ENCODE peak calls at places on chromosomes 13 and 19, in five cellular contexts. B is breast epithelium, J is K562, R is prostate gland, X is stomach. Y is an unnamed sample.

GRCh38 chr13:82654851-82655517 is 1227.3 kb downstream of the SLITRK1 start:
- DNase-seq in J (no peak), X (no peak), R (no peak), B (peak; percentile 57), Y (peak; percentile 82)

GRCh38 chr13:108919036-108919907 is 289.9 kb downstream of the MYO16 start:
- DNase-seq in J (no peak), X (no peak), R (no peak), B (no peak), Y (no peak)

GRCh38 chr13:18964942-18965341 is 216.7 kb downstream of the TUBA3C start:
- DNase-seq in R (no peak), X (no peak), B (no peak), J (no peak), Y (no peak)

GRCh38 chr19:13169769-13170168 is 19.6 kb downstream of the IER2 start:
- DNase-seq in X (peak; percentile 67), B (peak; percentile 78), J (no peak), R (no peak), Y (no peak)

GRCh38 chr13:58999851-59000250 is 1163.9 kb downstream of the DIAPH3 start:
- DNase-seq in J (no peak), X (no peak), R (no peak), B (no peak), Y (no peak)

GRCh38 chr13:79423801-79424642 is 18.0 kb upstream of the RBM26 start:
- DNase-seq in X (no peak), B (no peak), R (no peak), J (peak; percentile 47), Y (no peak)

GRCh38 chr19:58346961-58347929 is 6.0 kb downstream of the A1BG start:
- DNase-seq in R (peak; percentile 18), J (peak; percentile 81), B (peak; percentile 42), X (peak; percentile 54), Y (no peak)

GRCh38 chr13:21069561-21070004 is 8.2 kb upstream of the LATS2 start:
- DNase-seq in X (no peak), B (no peak), J (no peak), R (no peak), Y (no peak)

GRCh38 chr13:71867101-71867814 is at the start of gene DACH1:
- DNase-seq in R (peak; percentile 77), B (no peak), J (peak; percentile 56), X (peak; percentile 28), Y (peak; percentile 73)

GRCh38 chr13:76975863-76976262 is 16.0 kb upstream of the CLN5 start:
- DNase-seq in X (no peak), R (no peak), B (no peak), J (no peak), Y (no peak)

GRCh38 chr13:70755411-70755810 is 647.2 kb upstream of the KLHL1 start:
- DNase-seq in J (no peak), X (no peak), B (no peak), R (no peak), Y (no peak)

GRCh38 chr19:33780251-33780650 is 16.4 kb upstream of the KCTD15 start:
- DNase-seq in R (no peak), J (no peak), X (no peak), B (no peak), Y (no peak)

DNA sequence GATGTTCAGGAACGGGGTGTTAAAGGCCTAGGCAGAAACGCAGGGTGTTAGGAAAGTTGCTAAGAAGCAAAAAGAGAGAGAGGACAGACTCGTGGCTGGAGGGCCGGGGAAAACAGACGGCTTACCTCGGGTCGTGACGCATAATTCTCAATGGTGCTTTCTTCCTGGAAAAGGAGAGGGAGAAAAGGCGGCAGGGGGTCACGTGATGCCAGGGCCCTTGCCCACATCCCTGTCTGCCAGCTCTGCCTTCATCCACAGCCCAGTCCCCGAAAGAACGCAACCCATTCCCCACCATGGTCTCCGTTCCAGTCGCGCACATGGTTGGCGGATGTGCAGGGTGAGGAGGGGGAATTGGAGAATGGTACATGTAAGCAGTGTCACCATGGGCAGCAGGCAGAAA is 1.6 kb downstream of the KRTDAP start:
- DNase-seq in X (no peak), B (no peak), R (no peak), J (no peak), Y (no peak)
- TF ChIP-seq POLR2AphosphoS5 in X (no peak), B (no peak), R (no peak), J (no peak), Y (no peak)

DNA sequence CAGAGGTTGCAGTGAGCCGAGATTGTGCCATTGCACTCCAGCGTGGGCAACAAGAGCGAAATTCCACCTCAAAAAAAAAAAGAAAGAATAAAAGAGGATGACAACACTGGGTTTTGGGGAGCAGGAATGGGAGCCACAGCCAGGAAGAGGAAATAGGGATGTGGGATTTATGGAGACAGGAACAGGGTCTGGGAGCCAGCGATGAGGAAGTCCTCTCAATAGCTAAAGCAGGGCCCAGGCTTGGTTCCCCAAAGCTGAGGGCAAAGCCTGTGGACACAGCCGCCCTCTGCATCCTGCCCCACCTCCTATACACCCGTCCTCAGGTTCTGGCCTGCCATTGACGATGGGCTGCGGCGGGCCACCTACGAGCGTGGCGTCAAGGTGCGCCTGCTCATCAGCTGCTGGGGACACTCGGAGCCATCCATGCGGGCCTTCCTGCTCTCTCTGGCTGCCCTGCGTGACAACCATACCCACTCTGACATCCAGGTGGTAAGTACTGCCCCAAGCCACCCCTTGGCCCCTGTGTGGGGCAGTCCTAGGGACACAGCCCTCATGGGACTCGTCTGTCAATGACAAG is 13.6 kb downstream of the HIPK4 start:
- DNase-seq in J (no peak), X (no peak), R (no peak), B (no peak), Y (no peak)
- TF ChIP-seq POLR2AphosphoS5 in J (no peak), X (no peak), R (no peak), B (no peak), Y (no peak)

GRCh38 chr13:50224534-50224933 is 209.3 kb downstream of the KCNRG start:
- DNase-seq in J (no peak), B (no peak), R (no peak), X (no peak), Y (no peak)

GRCh38 chr13:50225188-50226155 is 210.2 kb downstream of the KCNRG start:
- DNase-seq in R (no peak), B (no peak), J (no peak), X (no peak), Y (no peak)

GRCh38 chr13:50219743-50220142 is 204.5 kb downstream of the KCNRG start:
- DNase-seq in R (no peak), B (no peak), J (no peak), X (no peak), Y (no peak)

GRCh38 chr13:50220938-50221337 is 205.7 kb downstream of the KCNRG start:
- DNase-seq in R (no peak), J (no peak), B (no peak), X (no peak), Y (no peak)

GRCh38 chr13:50222569-50223332 is 207.5 kb downstream of the KCNRG start:
- DNase-seq in R (peak; percentile 47), X (peak; percentile 67), J (no peak), B (peak; percentile 54), Y (no peak)
- TF ChIP-seq POLR2AphosphoS5 in R (peak; percentile 27), X (no peak), J (no peak), B (no peak), Y (no peak)

GRCh38 chr19:51586799-51587198 is 15.7 kb downstream of the ZNF175 start:
- DNase-seq in B (no peak), J (no peak), X (no peak), R (no peak), Y (no peak)

GRCh38 chr19:51587264-51588191 is 16.4 kb downstream of the ZNF175 start:
- DNase-seq in X (no peak), B (no peak), J (no peak), R (no peak), Y (no peak)

GRCh38 chr19:51589511-51589910 is 18.4 kb downstream of the ZNF175 start:
- DNase-seq in B (no peak), J (no peak), X (no peak), R (no peak), Y (no peak)

GRCh38 chr19:51590441-51590840 is 19.4 kb downstream of the ZNF175 start:
- DNase-seq in X (no peak), B (no peak), R (no peak), J (no peak), Y (no peak)

GRCh38 chr19:51586103-51586728 is 15.1 kb downstream of the ZNF175 start:
- DNase-seq in J (no peak), X (no peak), B (no peak), R (no peak), Y (no peak)
- TF ChIP-seq POLR2AphosphoS5 in J (no peak), X (no peak), B (no peak), R (no peak), Y (no peak)

GRCh38 chr13:99393791-99394735 is 86.9 kb upstream of the GPR183 start:
- DNase-seq in R (no peak), X (no peak), J (no peak), B (no peak), Y (no peak)

GRCh38 chr13:99392806-99393135 is 85.6 kb upstream of the GPR183 start:
- DNase-seq in B (no peak), J (no peak), X (no peak), R (no peak), Y (no peak)

GRCh38 chr13:99398071-99398470 is 90.9 kb upstream of the GPR183 start:
- DNase-seq in X (peak; percentile 19), B (no peak), R (no peak), J (no peak), Y (no peak)

GRCh38 chr13:99396446-99396845 is 89.2 kb upstream of the GPR183 start:
- DNase-seq in R (no peak), J (no peak), X (peak; percentile 19), B (no peak), Y (no peak)

GRCh38 chr13:99395436-99395835 is 88.2 kb upstream of the GPR183 start:
- DNase-seq in R (no peak), J (no peak), B (no peak), X (peak; percentile 9), Y (no peak)
- TF ChIP-seq POLR2AphosphoS5 in R (no peak), J (no peak), B (no peak), X (no peak), Y (no peak)

GRCh38 chr13:111178417-111178816 is 63.3 kb downstream of the ARHGEF7 start:
- DNase-seq in X (no peak), J (no peak), R (no peak), B (no peak), Y (no peak)
- TF ChIP-seq POLR2AphosphoS5 in X (no peak), J (no peak), R (no peak), B (no peak), Y (no peak)